ENCODE peak calls at places on chromosome 11, in eight cellular contexts. One of them, this sample, is unnamed.

GRCh38 chr11:91846002-91846401 is 378.6 kb upstream of the FAT3 start:
- DNase-seq in HCT116: no peak
- DNase-seq in body of pancreas: no peak
- DNase-seq in adrenal gland: no peak
- DNase-seq in suprapubic skin: no peak
- DNase-seq in K562: no peak
- DNase-seq in lower leg skin: no peak
- DNase-seq in ovary: no peak
- DNase-seq in this sample: no peak

GRCh38 chr11:94926698-94927237 is 46.6 kb downstream of the CWC15 start:
- DNase-seq in HCT116: no peak
- DNase-seq in body of pancreas: peak; percentile 52
- DNase-seq in adrenal gland: peak; percentile 94
- DNase-seq in suprapubic skin: peak; percentile 89
- DNase-seq in K562: no peak
- DNase-seq in lower leg skin: peak; percentile 90
- DNase-seq in ovary: peak; percentile 90
- DNase-seq in this sample: no peak

GRCh38 chr11:124536520-124536919 is 6.9 kb downstream of the OR8B12 start:
- DNase-seq in HCT116: peak; percentile 32
- DNase-seq in body of pancreas: peak; percentile 14
- DNase-seq in adrenal gland: peak; percentile 71
- DNase-seq in suprapubic skin: no peak
- DNase-seq in K562: peak; percentile 8
- DNase-seq in lower leg skin: peak; percentile 87
- DNase-seq in ovary: no peak
- DNase-seq in this sample: no peak

GRCh38 chr11:106794058-106794457 is 224.2 kb downstream of the GUCY1A2 start:
- DNase-seq in HCT116: no peak
- DNase-seq in body of pancreas: no peak
- DNase-seq in adrenal gland: no peak
- DNase-seq in suprapubic skin: no peak
- DNase-seq in K562: no peak
- DNase-seq in lower leg skin: no peak
- DNase-seq in ovary: no peak
- DNase-seq in this sample: no peak

GRCh38 chr11:105389952-105390351 is 219.9 kb upstream of the GRIA4 start:
- DNase-seq in HCT116: no peak
- DNase-seq in body of pancreas: no peak
- DNase-seq in adrenal gland: no peak
- DNase-seq in suprapubic skin: peak; percentile 45
- DNase-seq in K562: no peak
- DNase-seq in lower leg skin: no peak
- DNase-seq in ovary: no peak
- DNase-seq in this sample: no peak

GRCh38 chr11:71447791-71448256 is 369 bp downstream of the DHCR7 start:
- DNase-seq in HCT116: no peak
- DNase-seq in body of pancreas: peak; percentile 47
- DNase-seq in adrenal gland: no peak
- DNase-seq in suprapubic skin: no peak
- DNase-seq in K562: peak; percentile 48
- DNase-seq in lower leg skin: no peak
- DNase-seq in ovary: no peak
- DNase-seq in this sample: no peak

GRCh38 chr11:96464695-96465307 is 75.0 kb downstream of the JRKL start:
- DNase-seq in HCT116: peak; percentile 67
- DNase-seq in body of pancreas: no peak
- DNase-seq in adrenal gland: no peak
- DNase-seq in suprapubic skin: no peak
- DNase-seq in K562: peak; percentile 76
- DNase-seq in lower leg skin: no peak
- DNase-seq in ovary: no peak
- DNase-seq in this sample: no peak

GRCh38 chr11:110133182-110133581 is 40.0 kb downstream of the ZC3H12C start:
- DNase-seq in HCT116: no peak
- DNase-seq in body of pancreas: no peak
- DNase-seq in adrenal gland: no peak
- DNase-seq in suprapubic skin: no peak
- DNase-seq in K562: no peak
- DNase-seq in lower leg skin: no peak
- DNase-seq in ovary: no peak
- DNase-seq in this sample: no peak

GRCh38 chr11:4680341-4680740 is 17.3 kb downstream of the OR51E2 start:
- DNase-seq in HCT116: no peak
- DNase-seq in body of pancreas: no peak
- DNase-seq in adrenal gland: no peak
- DNase-seq in suprapubic skin: no peak
- DNase-seq in K562: no peak
- DNase-seq in lower leg skin: no peak
- DNase-seq in ovary: no peak
- DNase-seq in this sample: no peak

GRCh38 chr11:83865636-83866461 is 579.7 kb upstream of the CCDC90B start:
- DNase-seq in HCT116: no peak
- DNase-seq in body of pancreas: no peak
- DNase-seq in adrenal gland: peak; percentile 70
- DNase-seq in suprapubic skin: no peak
- DNase-seq in K562: no peak
- DNase-seq in lower leg skin: no peak
- DNase-seq in ovary: no peak
- DNase-seq in this sample: no peak

GRCh38 chr11:9005087-9005486 is 1.3 kb upstream of the NRIP3 start:
- DNase-seq in HCT116: no peak
- DNase-seq in body of pancreas: no peak
- DNase-seq in adrenal gland: no peak
- DNase-seq in suprapubic skin: no peak
- DNase-seq in K562: no peak
- DNase-seq in lower leg skin: no peak
- DNase-seq in ovary: no peak
- DNase-seq in this sample: no peak

GRCh38 chr11:47577460-47578041 is 1.2 kb downstream of the KBTBD4 start:
- DNase-seq in HCT116: no peak
- DNase-seq in body of pancreas: no peak
- DNase-seq in adrenal gland: no peak
- DNase-seq in suprapubic skin: no peak
- DNase-seq in K562: no peak
- DNase-seq in lower leg skin: no peak
- DNase-seq in ovary: no peak
- DNase-seq in this sample: no peak

GRCh38 chr11:116693206-116694016 is 79.4 kb downstream of the BUD13 start:
- DNase-seq in HCT116: no peak
- DNase-seq in body of pancreas: peak; percentile 78
- DNase-seq in adrenal gland: peak; percentile 29
- DNase-seq in suprapubic skin: peak; percentile 60
- DNase-seq in K562: no peak
- DNase-seq in lower leg skin: peak; percentile 81
- DNase-seq in ovary: no peak
- DNase-seq in this sample: no peak

GRCh38 chr11:48014917-48015316 is 34.6 kb downstream of the PTPRJ start:
- DNase-seq in HCT116: no peak
- DNase-seq in body of pancreas: no peak
- DNase-seq in adrenal gland: no peak
- DNase-seq in suprapubic skin: no peak
- DNase-seq in K562: no peak
- DNase-seq in lower leg skin: no peak
- DNase-seq in ovary: no peak
- DNase-seq in this sample: no peak

GRCh38 chr11:103700605-103701004 is 335.8 kb upstream of the DDI1 start:
- DNase-seq in HCT116: no peak
- DNase-seq in body of pancreas: no peak
- DNase-seq in adrenal gland: no peak
- DNase-seq in suprapubic skin: no peak
- DNase-seq in K562: no peak
- DNase-seq in lower leg skin: no peak
- DNase-seq in ovary: no peak
- DNase-seq in this sample: no peak

GRCh38 chr11:13970986-13971385 is 8.5 kb downstream of the SPON1 start:
- DNase-seq in HCT116: peak; percentile 24
- DNase-seq in body of pancreas: peak; percentile 29
- DNase-seq in adrenal gland: no peak
- DNase-seq in suprapubic skin: no peak
- DNase-seq in K562: no peak
- DNase-seq in lower leg skin: no peak
- DNase-seq in ovary: no peak
- DNase-seq in this sample: no peak

GRCh38 chr11:128937480-128937879 is 5.2 kb downstream of the TP53AIP1 start:
- DNase-seq in HCT116: no peak
- DNase-seq in body of pancreas: no peak
- DNase-seq in adrenal gland: no peak
- DNase-seq in suprapubic skin: no peak
- DNase-seq in K562: no peak
- DNase-seq in lower leg skin: peak; percentile 85
- DNase-seq in ovary: no peak
- DNase-seq in this sample: no peak

GRCh38 chr11:92667446-92668165 is 301.8 kb upstream of the MTNR1B start:
- DNase-seq in HCT116: no peak
- DNase-seq in body of pancreas: no peak
- DNase-seq in adrenal gland: no peak
- DNase-seq in suprapubic skin: no peak
- DNase-seq in K562: no peak
- DNase-seq in lower leg skin: no peak
- DNase-seq in ovary: no peak
- DNase-seq in this sample: no peak

GRCh38 chr11:134069996-134070845 is 1.3 kb downstream of the JAM3 start:
- DNase-seq in HCT116: no peak
- DNase-seq in body of pancreas: no peak
- DNase-seq in adrenal gland: no peak
- DNase-seq in suprapubic skin: no peak
- DNase-seq in K562: no peak
- DNase-seq in lower leg skin: no peak
- DNase-seq in ovary: no peak
- DNase-seq in this sample: no peak

GRCh38 chr11:134069426-134069921 is 602 bp downstream of the JAM3 start:
- DNase-seq in HCT116: no peak
- DNase-seq in body of pancreas: no peak
- DNase-seq in adrenal gland: no peak
- DNase-seq in suprapubic skin: no peak
- DNase-seq in K562: no peak
- DNase-seq in lower leg skin: no peak
- DNase-seq in ovary: peak; percentile 33
- DNase-seq in this sample: no peak

GRCh38 chr11:134067486-134067885 is 1.4 kb upstream of the JAM3 start:
- DNase-seq in HCT116: no peak
- DNase-seq in body of pancreas: no peak
- DNase-seq in adrenal gland: no peak
- DNase-seq in suprapubic skin: no peak
- DNase-seq in K562: no peak
- DNase-seq in lower leg skin: no peak
- DNase-seq in ovary: no peak
- DNase-seq in this sample: no peak

GRCh38 chr11:134071306-134071705 is 2.4 kb downstream of the JAM3 start:
- DNase-seq in HCT116: no peak
- DNase-seq in body of pancreas: no peak
- DNase-seq in adrenal gland: no peak
- DNase-seq in suprapubic skin: no peak
- DNase-seq in K562: no peak
- DNase-seq in lower leg skin: no peak
- DNase-seq in ovary: no peak
- DNase-seq in this sample: no peak

DNA sequence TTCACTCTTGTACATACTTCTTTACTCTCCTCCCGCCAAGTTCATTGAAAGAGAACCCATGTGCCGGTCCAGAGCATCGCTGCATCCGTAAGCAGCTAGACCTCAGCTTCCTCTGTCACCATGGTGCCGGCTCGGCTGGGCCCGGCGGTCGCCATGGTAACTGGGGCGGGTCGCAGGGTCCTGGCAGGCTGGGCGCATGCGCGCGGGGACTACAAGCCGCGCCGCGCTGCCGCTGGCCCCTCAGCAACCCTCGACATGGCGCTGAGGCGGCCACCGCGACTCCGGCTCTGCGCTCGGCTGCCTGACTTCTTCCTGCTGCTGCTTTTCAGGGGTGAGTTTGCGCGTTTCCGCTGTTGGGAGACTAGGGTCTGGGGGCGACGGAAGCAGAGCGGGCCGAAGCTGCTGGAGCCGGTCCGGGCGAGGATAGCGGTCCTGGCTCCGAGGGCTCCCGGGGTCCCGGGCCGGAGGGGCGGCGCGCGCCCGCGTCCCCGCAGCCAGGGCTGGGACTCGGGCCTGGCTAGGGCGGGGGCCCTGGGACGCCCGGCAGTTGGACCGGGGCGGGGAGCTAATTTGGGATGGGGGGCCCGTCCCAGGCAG is at the start of gene JAM3:
- DNase-seq in HCT116: no peak
- DNase-seq in body of pancreas: peak; percentile 94
- DNase-seq in adrenal gland: peak; percentile 98
- DNase-seq in suprapubic skin: peak; percentile 93
- DNase-seq in K562: peak; percentile 99
- DNase-seq in lower leg skin: peak; percentile 98
- DNase-seq in ovary: peak; percentile 96
- DNase-seq in this sample: peak; percentile 49
- TF ChIP-seq POLR2A in HCT116: no peak
- TF ChIP-seq POLR2A in body of pancreas: peak; percentile 52
- TF ChIP-seq POLR2A in adrenal gland: peak; percentile 91
- TF ChIP-seq POLR2A in suprapubic skin: no peak
- TF ChIP-seq POLR2A in K562: no peak
- TF ChIP-seq POLR2A in lower leg skin: no peak
- TF ChIP-seq POLR2A in ovary: peak; percentile 88
- TF ChIP-seq POLR2A in this sample: peak; percentile 86

DNA sequence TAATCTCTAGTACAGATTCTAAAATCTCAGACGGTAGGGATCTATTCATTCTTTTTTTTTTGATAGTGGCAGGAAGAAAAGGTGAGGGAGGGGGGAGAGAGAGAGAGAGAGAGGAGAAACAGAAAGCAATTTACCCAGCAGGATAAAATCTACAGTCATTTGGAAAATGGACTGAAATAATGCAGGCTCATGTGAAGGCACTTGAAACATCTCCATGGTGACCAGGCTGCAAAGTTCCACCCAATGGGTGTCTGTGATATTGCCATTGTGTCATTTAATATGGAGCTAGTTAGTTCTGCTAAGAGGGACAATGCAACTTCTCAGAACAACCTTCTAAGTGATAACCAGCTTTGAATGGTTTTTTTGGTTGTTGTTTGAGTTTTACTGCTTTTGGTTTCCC is 165.2 kb upstream of the RAG2 start:
- DNase-seq in HCT116: no peak
- DNase-seq in body of pancreas: no peak
- DNase-seq in adrenal gland: no peak
- DNase-seq in suprapubic skin: no peak
- DNase-seq in K562: no peak
- DNase-seq in lower leg skin: no peak
- DNase-seq in ovary: no peak
- DNase-seq in this sample: no peak
- H3K4me3 ChIP-seq in HCT116: no peak overlapping the region
- H3K4me3 ChIP-seq in body of pancreas: no peak overlapping the region
- H3K4me3 ChIP-seq in adrenal gland: no peak overlapping the region
- H3K4me3 ChIP-seq in suprapubic skin: no peak overlapping the region
- H3K4me3 ChIP-seq in K562: no peak overlapping the region
- H3K4me3 ChIP-seq in lower leg skin: no peak overlapping the region
- H3K4me3 ChIP-seq in ovary: no peak overlapping the region
- H3K4me3 ChIP-seq in this sample: no peak overlapping the region

GRCh38 chr11:63974259-63975143 is at the start of gene COX8A:
- DNase-seq in HCT116: peak; percentile 100
- DNase-seq in body of pancreas: peak; percentile 99
- DNase-seq in adrenal gland: peak; percentile 100
- DNase-seq in suprapubic skin: peak; percentile 99
- DNase-seq in K562: peak; percentile 98
- DNase-seq in lower leg skin: peak; percentile 99
- DNase-seq in ovary: peak; percentile 97
- DNase-seq in this sample: peak; percentile 94
- TF ChIP-seq POLR2A in HCT116: no peak
- TF ChIP-seq POLR2A in body of pancreas: peak; percentile 77
- TF ChIP-seq POLR2A in adrenal gland: peak; percentile 47
- TF ChIP-seq POLR2A in suprapubic skin: no peak
- TF ChIP-seq POLR2A in K562: peak; percentile 97
- TF ChIP-seq POLR2A in lower leg skin: no peak
- TF ChIP-seq POLR2A in ovary: peak; percentile 79
- TF ChIP-seq POLR2A in this sample: peak; percentile 73

GRCh38 chr11:26465270-26465669 is 106.8 kb downstream of the MUC15 start:
- DNase-seq in HCT116: no peak
- DNase-seq in body of pancreas: no peak
- DNase-seq in adrenal gland: no peak
- DNase-seq in suprapubic skin: no peak
- DNase-seq in K562: no peak
- DNase-seq in lower leg skin: no peak
- DNase-seq in ovary: no peak
- DNase-seq in this sample: no peak
- H3K4me3 ChIP-seq in HCT116: no peak overlapping the region
- H3K4me3 ChIP-seq in body of pancreas: no peak overlapping the region
- H3K4me3 ChIP-seq in adrenal gland: no peak overlapping the region
- H3K4me3 ChIP-seq in suprapubic skin: no peak overlapping the region
- H3K4me3 ChIP-seq in K562: no peak overlapping the region
- H3K4me3 ChIP-seq in lower leg skin: no peak overlapping the region
- H3K4me3 ChIP-seq in ovary: no peak overlapping the region
- H3K4me3 ChIP-seq in this sample: no peak overlapping the region